ENCODE peak calls at places on chromosomes 2 and 18, in nine cellular contexts. V is pancreas; U is HCT116; G is SK-N-MC; E is GM12878; S is CD8-positive, alpha-beta memory T cell; Q is uterus; L is kidney; X is brain microvascular endothelial cell. K is an unnamed sample. For H3K36me3, the result is how much of the 10 kb centered on the place peaks cover.

GRCh38 chr2:172285010-172285621 is 142.3 kb upstream of the ITGA6 start:
- DNase-seq in U (no peak), X (peak), E (no peak), G (no peak), S (no peak), V (no peak), L (no peak), Q (no peak), K (peak)

GRCh38 chr2:133171396-133172004 is 396.8 kb downstream of the NCKAP5 start:
- DNase-seq in L (no peak), U (peak), V (no peak), X (peak), E (peak), S (no peak), G (peak), Q (no peak), K (peak)

GRCh38 chr2:225002656-225003045 is 39.6 kb downstream of the DOCK10 start:
- DNase-seq in G (no peak), X (no peak), S (no peak), L (no peak), U (no peak), E (peak), Q (no peak), V (no peak), K (no peak)

GRCh38 chr2:199693861-199694260 is 157.1 kb downstream of the FTCDNL1 start:
- DNase-seq in G (no peak), U (no peak), L (no peak), V (no peak), E (no peak), S (no peak), Q (no peak), X (no peak), K (no peak)

GRCh38 chr2:18282026-18282425 is 278.4 kb downstream of the RDH14 start:
- DNase-seq in Q (no peak), G (no peak), X (no peak), U (no peak), S (no peak), L (no peak), E (no peak), V (no peak), K (no peak)

GRCh38 chr18:9156604-9157249 is 20.1 kb downstream of the ANKRD12 start:
- DNase-seq in L (no peak), S (no peak), U (no peak), G (no peak), X (no peak), E (no peak), Q (no peak), V (no peak), K (no peak)

GRCh38 chr2:68653034-68653433 is 9.7 kb downstream of the PROKR1 start:
- DNase-seq in E (no peak), Q (no peak), G (no peak), S (no peak), L (no peak), V (no peak), X (no peak), U (no peak), K (no peak)

GRCh38 chr18:36187138-36187825 is at the start of gene MOCOS:
- DNase-seq in V (peak), G (no peak), U (peak), S (peak), X (peak), E (no peak), Q (peak), L (peak), K (peak)

GRCh38 chr2:162912787-162913186 is 74.2 kb upstream of the KCNH7 start:
- DNase-seq in E (no peak), X (no peak), Q (no peak), U (no peak), S (no peak), L (no peak), G (no peak), V (no peak), K (no peak)

GRCh38 chr2:122135353-122135947 is 380.0 kb downstream of the TSN start:
- DNase-seq in L (no peak), V (no peak), E (no peak), U (no peak), Q (no peak), X (no peak), S (no peak), G (no peak), K (no peak)
- H3K36me3 ChIP-seq in L (under half), V (under half), E (under half), U (under half), Q (under half), X (under half), S (under half), G (under half), K (under half)

GRCh38 chr2:127516031-127516430 is 10.3 kb downstream of the IWS1 start:
- DNase-seq in U (no peak), S (no peak), E (no peak), X (peak), L (no peak), Q (peak), G (no peak), V (no peak), K (peak)

GRCh38 chr2:127514076-127514475 is 12.2 kb downstream of the IWS1 start:
- DNase-seq in X (no peak), S (no peak), V (no peak), Q (no peak), G (no peak), L (no peak), E (no peak), U (no peak), K (no peak)

GRCh38 chr2:127517465-127517864 is 8.8 kb downstream of the IWS1 start:
- DNase-seq in L (no peak), S (no peak), V (no peak), X (no peak), Q (no peak), E (no peak), U (no peak), G (no peak), K (no peak)

GRCh38 chr2:127514485-127514884 is 11.8 kb downstream of the IWS1 start:
- DNase-seq in L (no peak), E (no peak), S (no peak), U (no peak), X (no peak), G (no peak), Q (no peak), V (no peak), K (no peak)

DNA sequence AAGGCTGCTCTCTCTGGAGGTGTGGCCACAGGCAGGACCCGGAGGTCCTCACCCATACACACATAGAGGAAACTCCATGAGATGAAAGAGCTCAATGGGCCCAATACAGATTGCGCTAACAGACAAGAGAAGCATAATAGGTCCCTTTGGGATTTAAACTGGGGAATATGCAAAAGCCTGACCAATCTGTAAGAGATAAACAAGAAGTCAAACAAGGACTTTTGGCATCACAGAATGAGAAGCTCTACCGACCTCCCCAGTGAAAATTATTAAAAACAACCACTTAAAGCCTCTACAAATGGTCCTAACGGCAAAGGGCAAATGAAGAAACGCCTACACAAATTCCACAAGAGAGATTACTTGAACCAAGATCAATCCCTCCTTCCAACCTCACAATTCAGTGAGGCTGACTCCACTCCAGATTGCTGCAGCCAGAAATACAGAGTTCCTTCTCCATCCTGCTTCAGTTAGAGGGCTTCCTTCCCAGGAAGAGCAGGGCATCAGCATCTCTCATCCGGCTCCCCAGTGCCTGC is 10.8 kb downstream of the IWS1 start:
- DNase-seq in Q (no peak), V (no peak), L (no peak), U (no peak), S (no peak), G (no peak), X (no peak), E (no peak), K (no peak)
- H3K36me3 ChIP-seq in Q (under half), V (under half), L (under half), U (under half), S (under half), G (half or more), X (under half), E (under half), K (half or more)

DNA sequence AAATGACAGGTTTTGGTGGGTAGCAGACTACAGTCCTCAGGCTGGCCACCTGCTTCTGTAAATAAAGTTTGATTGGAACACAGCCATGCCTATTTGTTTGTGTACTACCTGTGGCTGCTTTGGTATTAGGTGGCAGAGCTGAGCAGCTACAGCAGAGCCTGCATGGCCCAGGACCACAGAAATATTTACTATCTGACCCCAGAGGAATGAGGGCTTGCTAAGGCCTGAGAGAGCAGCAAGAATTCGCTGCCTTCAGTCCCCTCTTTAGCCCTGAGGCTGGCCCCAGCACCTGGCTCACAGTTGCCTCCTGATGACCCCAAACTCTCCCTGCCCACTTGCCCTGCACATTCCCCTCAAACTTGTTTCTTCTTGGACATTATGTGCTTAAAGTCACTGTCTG is 32.5 kb downstream of the POLR1A start:
- DNase-seq in Q (no peak), X (no peak), V (no peak), U (no peak), S (no peak), G (no peak), E (no peak), L (no peak), K (no peak)
- H3K36me3 ChIP-seq in Q (under half), X (half or more), V (under half), U (under half), S (under half), G (half or more), E (under half), L (under half), K (half or more)

GRCh38 chr2:228377533-228377932 is 196.0 kb upstream of the SPHKAP start:
- DNase-seq in V (no peak), Q (no peak), E (no peak), U (no peak), S (no peak), L (no peak), X (no peak), G (no peak), K (no peak)

GRCh38 chr2:228378233-228378632 is 196.7 kb upstream of the SPHKAP start:
- DNase-seq in Q (no peak), U (no peak), X (no peak), L (no peak), S (no peak), G (no peak), V (no peak), E (no peak), K (no peak)

GRCh38 chr2:228378696-228379425 is 197.4 kb upstream of the SPHKAP start:
- DNase-seq in Q (no peak), X (no peak), G (no peak), L (no peak), S (no peak), V (no peak), E (no peak), U (no peak), K (no peak)
- H3K36me3 ChIP-seq in Q (under half), X (under half), G (under half), L (under half), S (under half), V (under half), E (under half), U (under half), K (under half)

K was measured in SJSA1.